ENCODE peak calls at places on chromosomes 13 and 19, in ten cellular contexts. F is body of pancreas; P is stimulated activated CD8-positive, alpha-beta memory T cell treated with anti-CD3 and anti-CD28 coated beads, Interleukin-4, amount 100 ng/mL, for 4 hours; Y is colonic mucosa; S is CD8-positive, alpha-beta memory T cell; B is progenitor cell of endocrine pancreas; K is AG09309; U is HS-5; R is KG1; J is NCI-H1436. W is an unnamed sample.

GRCh38 chr19:30255783-30256509 is 116.2 kb upstream of the ZNF536 start:
- DNase-seq in Y (no peak), S (no peak), B (no peak), J (no peak), F (no peak), P (no peak), U (no peak), K (no peak), R (no peak), W (peak; percentile 31)

GRCh38 chr19:1608414-1609391 is 3.4 kb upstream of the UQCR11 start:
- DNase-seq in B (no peak), U (no peak), J (no peak), P (no peak), Y (no peak), S (peak; percentile 15), R (no peak), F (no peak), K (no peak), W (no peak)

GRCh38 chr19:17540174-17540573 is 15.3 kb upstream of the COLGALT1 start:
- DNase-seq in Y (no peak), F (no peak), R (no peak), P (no peak), S (no peak), U (no peak), B (no peak), K (no peak), J (no peak), W (no peak)

GRCh38 chr19:40553885-40554857 is 22.5 kb upstream of the SHKBP1 start:
- DNase-seq in U (no peak), F (no peak), R (no peak), B (no peak), P (no peak), S (no peak), K (no peak), Y (no peak), J (no peak), W (no peak)

GRCh38 chr19:2729943-2730818 is 9.0 kb upstream of the DIRAS1 start:
- DNase-seq in U (no peak), Y (no peak), P (no peak), S (no peak), R (no peak), J (no peak), K (no peak), B (no peak), F (no peak), W (no peak)

GRCh38 chr19:15300533-15301194 is 31.7 kb downstream of the BRD4 start:
- DNase-seq in F (no peak), B (no peak), P (no peak), K (peak; percentile 86), S (no peak), R (no peak), J (no peak), U (peak; percentile 79), Y (no peak), W (no peak)

GRCh38 chr19:6868341-6868740 is 19.0 kb upstream of the ADGRE1 start:
- DNase-seq in K (no peak), R (peak; percentile 74), U (no peak), J (no peak), Y (peak; percentile 34), P (no peak), F (peak; percentile 31), S (no peak), B (no peak), W (no peak)

GRCh38 chr13:110711778-110712070 is 1.8 kb upstream of the ING1 start:
- DNase-seq in P (no peak), Y (peak; percentile 44), U (no peak), J (no peak), K (no peak), S (no peak), B (no peak), F (no peak), R (no peak), W (no peak)

GRCh38 chr19:7654401-7654800 is 14.4 kb upstream of the RETN start:
- DNase-seq in U (no peak), J (no peak), F (no peak), B (no peak), P (no peak), K (no peak), Y (no peak), S (no peak), R (no peak), W (no peak)

GRCh38 chr19:6164906-6165531 is 29.6 kb downstream of the ACSBG2 start:
- DNase-seq in Y (no peak), U (no peak), K (no peak), F (no peak), R (no peak), B (no peak), J (no peak), S (no peak), P (no peak), W (no peak)

GRCh38 chr19:47267350-47267759 is 7.3 kb upstream of the INAFM1 start:
- DNase-seq in J (no peak), S (no peak), B (no peak), K (no peak), Y (no peak), F (peak; percentile 72), P (no peak), R (no peak), U (no peak), W (no peak)

W was measured in endothelial cell.